ENCODE peak calls at places on chromosomes 6 and 20, in eight cellular contexts. L is prostate gland, S is suprapubic skin, Q is vagina, X is esophagus muscularis mucosa, Y is sigmoid colon, P is GM12878, I is K562. C is an unnamed sample.

GRCh38 chr20:57222631-57222950 is 43.9 kb downstream of the BMP7 start:
- DNase-seq in Q (no peak), S (no peak), X (no peak), L (no peak), Y (no peak), I (no peak), P (no peak), C (no peak)

GRCh38 chr20:5893052-5893451 is 57.3 kb downstream of the TRMT6 start:
- DNase-seq in I (no peak), Q (no peak), P (no peak), S (no peak), X (no peak), Y (no peak), L (no peak), C (no peak)

GRCh38 chr6:149211046-149211571 is 106.4 kb upstream of the TAB2 start:
- DNase-seq in I (no peak), S (no peak), P (no peak), X (no peak), L (no peak), Q (no peak), Y (no peak), C (no peak)

GRCh38 chr6:51093899-51094665 is 275.4 kb downstream of the TFAP2B start:
- DNase-seq in X (no peak), Q (no peak), S (no peak), P (no peak), I (no peak), Y (no peak), L (no peak), C (no peak)

GRCh38 chr6:37054580-37054979 is 49.1 kb downstream of the FGD2 start:
- DNase-seq in P (no peak), L (no peak), Q (no peak), S (peak), X (no peak), I (no peak), Y (no peak), C (no peak)

GRCh38 chr6:16836186-16836981 is 75.1 kb upstream of the ATXN1 start:
- DNase-seq in Y (no peak), Q (no peak), I (no peak), L (no peak), P (peak), X (no peak), S (no peak), C (peak)

GRCh38 chr6:157558049-157558448 is 177.1 kb downstream of the ZDHHC14 start:
- DNase-seq in Q (peak), L (no peak), S (no peak), P (no peak), I (no peak), Y (no peak), X (peak), C (no peak)

GRCh38 chr6:56842602-56843475 is 112.1 kb upstream of the BEND6 start:
- DNase-seq in L (no peak), Q (no peak), X (no peak), I (no peak), S (peak), Y (peak), P (no peak), C (peak)

GRCh38 chr6:121305957-121306607 is 28.2 kb downstream of the TBC1D32 start:
- DNase-seq in P (no peak), Y (no peak), L (no peak), I (peak), X (no peak), S (no peak), Q (no peak), C (no peak)

GRCh38 chr6:29685718-29686326 is 4.9 kb upstream of the ZFP57 start:
- DNase-seq in Y (no peak), L (no peak), Q (no peak), I (peak), S (no peak), X (no peak), P (no peak), C (no peak)

GRCh38 chr6:42010185-42010872 is 40.0 kb upstream of the TAF8 start:
- DNase-seq in Y (no peak), L (no peak), X (no peak), P (no peak), I (peak), Q (no peak), S (no peak), C (no peak)

GRCh38 chr6:39196648-39197047 is 32.6 kb downstream of the KCNK5 start:
- DNase-seq in S (no peak), P (no peak), X (no peak), I (peak), L (no peak), Q (no peak), Y (no peak), C (no peak)

GRCh38 chr6:144548525-144548924 is 263.4 kb downstream of the UTRN start:
- DNase-seq in L (no peak), X (no peak), Y (no peak), I (no peak), P (no peak), Q (no peak), S (no peak), C (no peak)

GRCh38 chr6:105301756-105302616 is 100.9 kb downstream of the PREP start:
- DNase-seq in X (no peak), I (no peak), S (no peak), P (no peak), L (peak), Q (no peak), Y (no peak), C (no peak)

GRCh38 chr6:33742837-33743236 is 3.9 kb downstream of the IP6K3 start:
- DNase-seq in X (no peak), Q (no peak), P (no peak), I (no peak), Y (no peak), S (no peak), L (no peak), C (no peak)

GRCh38 chr6:127737768-127738167 is 160.8 kb downstream of the C6orf58 start:
- DNase-seq in Y (no peak), L (no peak), I (no peak), X (no peak), Q (no peak), P (no peak), S (no peak), C (no peak)

GRCh38 chr6:120871416-120872261 is 462.6 kb downstream of the TBC1D32 start:
- DNase-seq in X (no peak), Y (no peak), I (no peak), P (no peak), L (no peak), S (no peak), Q (no peak), C (no peak)

GRCh38 chr20:44896583-44896982 is 11.1 kb downstream of the YWHAB start:
- DNase-seq in X (no peak), L (no peak), P (no peak), S (no peak), Y (no peak), I (no peak), Q (no peak), C (no peak)

GRCh38 chr6:96990462-96990861 is 65.9 kb downstream of the KLHL32 start:
- DNase-seq in L (no peak), S (no peak), Q (no peak), P (no peak), Y (no peak), I (no peak), X (no peak), C (no peak)

GRCh38 chr6:57265755-57266221 is 43.7 kb upstream of the RAB23 start:
- DNase-seq in P (no peak), Q (no peak), Y (no peak), I (no peak), L (no peak), S (no peak), X (no peak), C (no peak)

GRCh38 chr20:63206878-63207277 is 9.1 kb downstream of the YTHDF1 start:
- DNase-seq in S (no peak), I (no peak), L (no peak), P (no peak), Y (no peak), Q (no peak), X (no peak), C (no peak)

GRCh38 chr20:12824353-12824752 is 184.4 kb upstream of the SPTLC3 start:
- DNase-seq in Q (no peak), L (no peak), I (no peak), P (no peak), Y (no peak), S (no peak), X (no peak), C (no peak)

GRCh38 chr6:27091661-27092315 is 155.7 kb upstream of the PRSS16 start:
- DNase-seq in Q (no peak), P (peak), X (no peak), S (no peak), Y (no peak), I (peak), L (no peak), C (peak)

GRCh38 chr6:79869184-79869583 is 78.2 kb downstream of the ELOVL4 start:
- DNase-seq in X (no peak), Q (no peak), S (no peak), I (no peak), Y (no peak), P (no peak), L (no peak), C (no peak)

GRCh38 chr20:36034875-36035274 is 66.5 kb downstream of the CNBD2 start:
- DNase-seq in I (no peak), L (no peak), P (no peak), Q (no peak), S (no peak), X (no peak), Y (no peak), C (no peak)

GRCh38 chr20:53899351-53900167 is 170.8 kb downstream of the BCAS1 start:
- DNase-seq in I (no peak), S (peak), Y (no peak), Q (no peak), L (peak), P (peak), X (no peak), C (peak)

GRCh38 chr6:169099411-169100202 is 154.0 kb downstream of the THBS2 start:
- DNase-seq in Y (no peak), I (no peak), Q (no peak), P (no peak), S (no peak), L (no peak), X (peak), C (no peak)

GRCh38 chr6:151071295-151071694 is 168.5 kb upstream of the AKAP12 start:
- DNase-seq in L (no peak), I (no peak), X (peak), Y (peak), S (no peak), P (no peak), Q (peak), C (no peak)

GRCh38 chr6:154488802-154489437 is 21.6 kb downstream of the CNKSR3 start:
- DNase-seq in S (no peak), L (no peak), Y (no peak), Q (no peak), I (no peak), X (no peak), P (no peak), C (no peak)

GRCh38 chr20:40687384-40688128 is 1.5 kb downstream of the MAFB start:
- DNase-seq in L (peak), Q (no peak), X (no peak), Y (no peak), P (no peak), I (no peak), S (peak), C (no peak)

GRCh38 chr6:26571592-26572296 is 25.0 kb upstream of the ABT1 start:
- DNase-seq in Q (no peak), I (peak), X (no peak), P (peak), Y (no peak), L (peak), S (no peak), C (no peak)

GRCh38 chr20:7171911-7172310 is 404.4 kb downstream of the BMP2 start:
- DNase-seq in Y (no peak), Q (no peak), P (no peak), L (no peak), S (no peak), X (no peak), I (no peak), C (no peak)

GRCh38 chr20:57500941-57501340 is 24.0 kb downstream of the CTCFL start:
- DNase-seq in L (no peak), Q (no peak), I (no peak), X (no peak), P (no peak), Y (no peak), S (no peak), C (no peak)

GRCh38 chr6:142715386-142715785 is 229.6 kb downstream of the HIVEP2 start:
- DNase-seq in P (no peak), X (no peak), Y (no peak), L (no peak), Q (no peak), I (no peak), S (no peak), C (no peak)

DNA sequence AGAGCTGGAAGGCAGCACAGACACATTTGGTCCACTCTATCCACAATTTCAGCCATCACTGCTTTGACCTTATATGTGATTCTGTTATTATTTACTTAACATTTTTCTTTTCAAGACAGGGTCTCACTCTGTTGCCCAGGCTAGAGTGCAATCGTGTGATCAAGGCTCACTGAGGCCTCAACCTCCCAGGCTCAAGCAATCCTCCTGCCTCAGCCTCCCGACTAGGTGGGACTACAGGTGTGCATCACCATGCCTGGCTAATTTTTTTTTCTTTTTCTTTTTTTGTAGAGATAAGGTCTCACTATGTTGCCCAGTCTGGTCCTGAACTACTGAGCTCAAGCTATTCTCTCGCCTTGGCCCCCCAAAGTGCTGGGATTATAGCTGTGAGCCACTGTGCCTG is 40.3 kb downstream of the BCL2L1 start:
- DNase-seq in P (no peak), I (no peak), Y (no peak), X (no peak), S (no peak), Q (no peak), L (no peak), C (no peak)
- TF ChIP-seq POLR2A in P (no peak), I (no peak), Y (no peak), X (no peak), S (no peak), Q (no peak), L (no peak), C (no peak)

GRCh38 chr6:111573892-111574800 is 31.5 kb downstream of the TRAF3IP2 start:
- DNase-seq in L (no peak), I (no peak), X (no peak), Y (peak), P (no peak), S (no peak), Q (no peak), C (no peak)
- TF ChIP-seq POLR2AphosphoS5 in L (no peak), I (no peak), X (peak), Y (peak), P (no peak), S (peak), Q (no peak), C (no peak)

DNA sequence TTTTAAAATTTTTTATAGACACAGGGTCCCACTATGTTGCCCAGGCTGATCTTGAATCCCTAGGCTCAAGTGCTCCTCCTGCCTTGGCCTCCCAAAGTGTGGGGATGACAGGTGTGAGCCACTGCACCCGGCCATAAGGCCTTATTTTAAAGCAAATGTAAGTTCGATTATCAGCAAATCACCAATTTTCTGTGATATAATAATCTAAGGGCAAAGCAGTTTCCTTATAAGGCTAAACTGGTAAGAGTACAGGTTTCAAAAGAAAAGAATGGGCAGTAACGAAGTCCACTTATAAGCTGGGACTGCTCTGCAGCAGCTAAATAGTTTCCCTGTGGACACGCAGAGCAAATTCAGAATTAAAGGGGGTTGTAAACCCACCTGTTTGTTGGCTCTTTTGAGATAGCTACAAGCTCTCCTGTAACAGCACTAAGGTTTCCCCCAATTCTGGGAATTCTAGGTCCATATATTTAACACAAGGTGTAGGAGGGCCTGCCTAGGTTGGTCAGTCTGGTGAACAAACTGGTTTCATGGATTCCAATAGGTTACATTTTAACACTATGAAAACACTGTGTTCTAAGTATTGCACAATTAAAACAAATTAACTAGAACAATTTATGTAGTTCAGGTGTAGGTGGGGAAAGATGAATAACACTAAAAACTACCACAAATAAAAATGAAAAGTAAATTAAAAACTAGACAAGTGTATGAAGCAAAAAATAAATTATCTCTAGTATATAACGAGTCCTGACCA is 26.3 kb downstream of the LHFPL5 start:
- DNase-seq in L (no peak), I (no peak), Q (no peak), P (no peak), S (no peak), Y (no peak), X (no peak), C (no peak)
- TF ChIP-seq POLR2A in L (no peak), I (peak), Q (no peak), P (no peak), S (no peak), Y (no peak), X (no peak), C (no peak)

GRCh38 chr6:12348530-12349511 is 58.7 kb downstream of the EDN1 start:
- DNase-seq in S (no peak), X (no peak), L (no peak), Y (no peak), Q (no peak), P (no peak), I (no peak), C (no peak)
- TF ChIP-seq POLR2AphosphoS5 in S (no peak), X (no peak), L (peak), Y (no peak), Q (no peak), P (no peak), I (no peak), C (no peak)

GRCh38 chr6:43228951-43229802 is at the start of gene DNPH1:
- DNase-seq in Y (peak), P (no peak), X (no peak), S (peak), L (peak), I (peak), Q (no peak), C (peak)
- TF ChIP-seq POLR2A in Y (no peak), P (peak), X (no peak), S (no peak), L (peak), I (peak), Q (no peak), C (peak)